ENCODE peak calls at places on chromosomes 2 and 18, in ten cellular contexts. N is psoas muscle; J is body of pancreas; Y is PC-9; H is upper lobe of right lung; V is CD8-positive, alpha-beta T cell; G is right lobe of liver; T is testis; W is transverse colon; B is tibial artery. L is an unnamed sample.

GRCh38 chr2:59963157-59963556 is 590.3 kb downstream of the BCL11A start:
- DNase-seq in G (no peak), V (no peak), Y (no peak), N (no peak), J (no peak), T (no peak), W (no peak), H (no peak), B (no peak), L (no peak)

GRCh38 chr2:172094319-172095145 is 8.2 kb downstream of the DLX2 start:
- DNase-seq in H (no peak), N (no peak), Y (peak; percentile 75), J (no peak), T (no peak), B (no peak), G (peak; percentile 53), W (no peak), V (no peak), L (no peak)

GRCh38 chr2:7014201-7014640 is 97.0 kb downstream of the RNF144A start:
- DNase-seq in G (no peak), W (peak; percentile 41), Y (no peak), V (peak; percentile 23), N (no peak), H (no peak), T (peak; percentile 36), B (no peak), J (no peak), L (no peak)

GRCh38 chr2:160909781-160910242 is 250.4 kb upstream of the TANK start:
- DNase-seq in B (no peak), N (no peak), V (no peak), G (no peak), T (no peak), J (no peak), Y (no peak), H (no peak), W (no peak), L (no peak)

GRCh38 chr18:10687161-10687925 is 161.5 kb downstream of the NAPG start:
- DNase-seq in N (no peak), W (no peak), T (no peak), H (no peak), G (no peak), Y (no peak), J (no peak), V (no peak), B (no peak), L (no peak)

GRCh38 chr2:16323551-16324543 is 341.8 kb downstream of the CYRIA start:
- DNase-seq in T (no peak), W (no peak), N (no peak), H (no peak), J (no peak), Y (no peak), B (no peak), V (no peak), G (no peak), L (no peak)

GRCh38 chr2:24456610-24457556 is 34.2 kb upstream of the NCOA1 start:
- DNase-seq in H (no peak), Y (peak; percentile 34), J (peak; percentile 59), V (no peak), G (no peak), T (peak; percentile 78), B (peak; percentile 78), W (peak; percentile 54), N (peak; percentile 92), L (peak; percentile 48)

GRCh38 chr2:13114391-13114790 is 397.7 kb downstream of the TRIB2 start:
- DNase-seq in Y (no peak), H (no peak), B (no peak), N (no peak), V (no peak), T (peak; percentile 60), W (no peak), G (no peak), J (peak; percentile 87), L (no peak)

GRCh38 chr18:21243041-21243431 is 1.0 kb downstream of the GREB1L start:
- DNase-seq in G (no peak), Y (no peak), J (no peak), W (peak; percentile 6), H (no peak), N (no peak), V (no peak), B (no peak), T (peak; percentile 55), L (no peak)

GRCh38 chr18:21241224-21242131 is 554 bp upstream of the GREB1L start:
- DNase-seq in W (peak; percentile 10), N (peak; percentile 59), H (no peak), T (peak; percentile 70), J (no peak), B (peak; percentile 66), V (no peak), G (peak; percentile 92), Y (peak; percentile 12), L (peak; percentile 18)

GRCh38 chr18:21242141-21243040 is at the start of gene GREB1L:
- DNase-seq in H (peak; percentile 72), J (peak; percentile 22), N (peak; percentile 79), V (no peak), T (peak; percentile 75), W (peak; percentile 48), G (peak; percentile 87), B (peak; percentile 73), Y (peak; percentile 73), L (peak; percentile 34)
- TF ChIP-seq CTCF in H (peak; percentile 16), J (no peak), N (peak; percentile 29), V (no peak), T (no peak), W (no peak), G (peak; percentile 32), B (peak; percentile 11), Y (no peak), L (no peak)

GRCh38 chr2:19711470-19712372 is 190.1 kb downstream of the TTC32 start:
- DNase-seq in T (no peak), W (peak; percentile 26), J (peak; percentile 19), H (no peak), V (no peak), B (no peak), Y (peak; percentile 65), G (no peak), N (no peak), L (peak; percentile 36)

GRCh38 chr2:19709553-19709952 is 192.2 kb downstream of the TTC32 start:
- DNase-seq in W (no peak), G (no peak), V (no peak), T (no peak), J (no peak), B (no peak), Y (no peak), H (no peak), N (no peak), L (no peak)

GRCh38 chr2:19714926-19715325 is 186.9 kb downstream of the TTC32 start:
- DNase-seq in B (no peak), H (no peak), Y (no peak), T (no peak), G (no peak), N (no peak), W (no peak), J (no peak), V (no peak), L (no peak)

GRCh38 chr2:19710230-19710629 is 191.6 kb downstream of the TTC32 start:
- DNase-seq in J (no peak), N (no peak), Y (no peak), V (no peak), T (no peak), H (no peak), B (no peak), W (no peak), G (no peak), L (no peak)

DNA sequence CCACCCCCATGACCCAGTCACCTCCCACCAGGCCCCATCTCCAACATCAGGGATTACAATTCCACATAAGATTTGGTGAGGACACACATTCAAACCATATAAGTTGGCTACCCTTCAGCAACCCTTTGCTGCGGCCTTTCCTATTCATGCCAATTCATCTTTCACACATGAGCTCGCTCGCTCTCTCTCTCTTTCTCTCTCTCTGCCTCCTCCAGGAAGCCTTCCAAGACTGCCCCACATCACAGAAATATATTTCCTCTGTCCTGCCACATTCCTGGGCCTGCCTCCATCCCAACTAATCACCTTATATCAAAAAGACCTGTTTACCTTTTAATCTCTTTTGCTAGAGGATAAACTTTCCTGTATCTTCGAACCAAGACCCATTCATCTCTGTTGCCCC is 188.9 kb downstream of the TTC32 start:
- DNase-seq in N (no peak), V (no peak), H (no peak), B (no peak), W (no peak), T (no peak), J (no peak), Y (no peak), G (no peak), L (no peak)
- H3K4me1 ChIP-seq in N (no peaks in the 10 kb centered on the region), V (no peaks in the 10 kb centered on the region), H (no peaks in the 10 kb centered on the region), B (peaks cover 3% of the 10 kb centered on the region), W (no peaks in the 10 kb centered on the region), T (no peaks in the 10 kb centered on the region), J (no peaks in the 10 kb centered on the region), Y (peaks cover 14% of the 10 kb centered on the region), G (no peaks in the 10 kb centered on the region), L (no peaks in the 10 kb centered on the region)

GRCh38 chr18:8634508-8634907 is 25.3 kb downstream of the RAB12 start:
- DNase-seq in B (no peak), H (no peak), Y (no peak), W (no peak), J (no peak), T (no peak), V (no peak), N (no peak), G (no peak), L (no peak)

GRCh38 chr18:8630546-8630945 is 21.3 kb downstream of the RAB12 start:
- DNase-seq in G (no peak), T (no peak), B (no peak), N (no peak), V (no peak), W (no peak), H (no peak), Y (no peak), J (no peak), L (no peak)

GRCh38 chr18:8631265-8631664 is 22.0 kb downstream of the RAB12 start:
- DNase-seq in G (no peak), V (no peak), B (no peak), J (no peak), N (no peak), T (no peak), H (no peak), W (no peak), Y (no peak), L (no peak)

GRCh38 chr18:8635087-8635486 is 25.9 kb downstream of the RAB12 start:
- DNase-seq in G (no peak), V (no peak), B (no peak), T (no peak), J (no peak), N (no peak), H (no peak), W (no peak), Y (no peak), L (no peak)

GRCh38 chr18:8632386-8632785 is 23.1 kb downstream of the RAB12 start:
- DNase-seq in V (no peak), G (no peak), N (no peak), J (no peak), W (no peak), T (no peak), Y (no peak), H (no peak), B (no peak), L (no peak)
- H3K36me3 ChIP-seq in V (peaks cover 18% of the 10 kb centered on the region), G (peaks cover 7% of the 10 kb centered on the region), N (peaks cover 44% of the 10 kb centered on the region), J (no peaks in the 10 kb centered on the region), W (peaks cover 24% of the 10 kb centered on the region), T (no peaks in the 10 kb centered on the region), Y (peaks cover 34% of the 10 kb centered on the region), H (peaks cover 58% of the 10 kb centered on the region), B (peaks cover 40% of the 10 kb centered on the region), L (peaks cover 10% of the 10 kb centered on the region)

DNA sequence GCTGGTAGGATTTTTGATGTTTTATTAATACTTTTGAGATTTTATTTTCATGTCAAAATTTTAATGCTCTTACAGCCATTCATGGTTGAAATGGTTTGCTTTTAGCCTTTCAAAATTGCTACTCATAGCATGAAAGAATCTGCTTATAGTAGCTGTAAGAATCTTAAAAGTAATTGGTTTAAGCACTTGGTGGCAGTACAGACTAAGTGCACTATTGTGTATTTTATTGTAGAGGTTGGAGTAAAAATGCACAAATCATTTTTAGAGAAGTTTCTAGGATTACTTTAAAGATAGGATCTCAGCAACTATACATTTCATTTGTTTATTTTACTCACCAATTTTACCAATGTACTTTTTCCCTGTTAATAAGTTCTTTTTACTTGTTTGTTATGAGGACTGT is 205.8 kb downstream of the SPAG16 start:
- DNase-seq in T (no peak), W (no peak), J (no peak), N (no peak), G (no peak), Y (no peak), V (no peak), B (no peak), H (no peak), L (no peak)
- TF ChIP-seq CTCF in T (no peak), W (no peak), J (no peak), N (no peak), G (no peak), Y (no peak), V (no peak), B (no peak), H (no peak), L (no peak)

L was measured in colonic mucosa.